ENCODE peak calls at places on chromosomes 1 and 21, in eight cellular contexts. Y is aorta, K is GM23248, C is tibial artery, J is IMR-90, E is uterus, X is left ventricle myocardium inferior, O is thoracic aorta. L is an unnamed sample. For H3K9me3, the result is how much of the 10 kb centered on the place peaks cover.

GRCh38 chr1:157359309-157360020 is 192.8 kb downstream of the FCRL5 start:
- DNase-seq in Y (no peak), K (no peak), C (no peak), J (no peak), E (no peak), X (no peak), O (no peak), L (no peak)

GRCh38 chr1:171742577-171742922 is 685 bp upstream of the VAMP4 start:
- DNase-seq in Y (peak), K (peak), C (peak), J (peak), E (peak), X (peak), O (no peak), L (peak)

GRCh38 chr1:245091818-245092637 is 62.8 kb upstream of the KIF26B start:
- DNase-seq in Y (peak), K (peak), C (no peak), J (peak), E (peak), X (no peak), O (peak), L (no peak)

GRCh38 chr1:173122958-173123852 is 72.5 kb upstream of the TNFSF18 start:
- DNase-seq in Y (peak), K (peak), C (peak), J (peak), E (peak), X (peak), O (no peak), L (peak)

GRCh38 chr1:188050250-188050649 is 1221.5 kb downstream of the PLA2G4A start:
- DNase-seq in Y (no peak), K (no peak), C (no peak), J (no peak), E (no peak), X (no peak), O (no peak), L (no peak)

GRCh38 chr1:50371749-50372148 is 51.5 kb downstream of the DMRTA2 start:
- DNase-seq in Y (no peak), K (peak), C (no peak), J (no peak), E (no peak), X (no peak), O (no peak), L (no peak)

GRCh38 chr1:213303286-213303685 is 252.2 kb downstream of the RPS6KC1 start:
- DNase-seq in Y (no peak), K (peak), C (no peak), J (peak), E (no peak), X (no peak), O (no peak), L (no peak)

GRCh38 chr1:9886063-9886742 is 23.9 kb downstream of the CTNNBIP1 start:
- DNase-seq in Y (peak), K (no peak), C (no peak), J (no peak), E (no peak), X (peak), O (no peak), L (peak)

GRCh38 chr1:159881930-159882839 is 17.8 kb downstream of the CFAP45 start:
- DNase-seq in Y (peak), K (peak), C (no peak), J (peak), E (peak), X (peak), O (no peak), L (peak)

GRCh38 chr1:35269190-35269988 is 880 bp downstream of the ZMYM4 start:
- DNase-seq in Y (no peak), K (peak), C (no peak), J (no peak), E (no peak), X (no peak), O (no peak), L (no peak)

DNA sequence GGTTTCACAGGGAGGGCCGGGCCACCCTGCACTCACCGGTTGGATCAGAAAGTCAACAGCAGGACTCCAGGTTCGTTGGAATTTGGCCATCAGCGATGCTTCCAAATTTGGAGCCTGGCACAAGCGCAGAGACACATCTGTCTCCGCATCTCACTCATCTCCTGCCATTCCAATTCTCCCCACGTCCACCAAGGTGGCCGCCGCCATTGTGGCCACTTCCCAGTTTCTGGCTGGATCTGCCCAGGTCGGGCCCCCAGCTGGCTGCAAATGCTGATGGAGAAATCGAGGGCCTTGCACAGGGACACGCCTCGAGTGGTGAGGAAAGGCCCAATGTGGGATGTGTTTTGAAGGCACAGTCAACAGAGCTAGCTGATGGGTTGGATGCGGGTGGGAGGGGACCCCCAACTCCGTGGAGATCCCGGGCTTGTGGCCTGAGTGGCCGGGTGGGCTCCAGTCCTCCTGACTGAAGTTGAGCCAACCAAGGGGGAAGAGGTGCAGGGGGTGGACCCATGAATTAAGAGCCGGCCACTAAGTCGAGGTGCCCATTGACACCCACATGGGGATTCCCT is 102.7 kb downstream of the CRYAA start:
- DNase-seq in Y (peak), K (no peak), C (no peak), J (no peak), E (no peak), X (peak), O (no peak), L (peak)
- H3K9me3 ChIP-seq in Y (under half), K (under half), C (under half), J (under half), E (under half), X (under half), O (under half), L (under half)

DNA sequence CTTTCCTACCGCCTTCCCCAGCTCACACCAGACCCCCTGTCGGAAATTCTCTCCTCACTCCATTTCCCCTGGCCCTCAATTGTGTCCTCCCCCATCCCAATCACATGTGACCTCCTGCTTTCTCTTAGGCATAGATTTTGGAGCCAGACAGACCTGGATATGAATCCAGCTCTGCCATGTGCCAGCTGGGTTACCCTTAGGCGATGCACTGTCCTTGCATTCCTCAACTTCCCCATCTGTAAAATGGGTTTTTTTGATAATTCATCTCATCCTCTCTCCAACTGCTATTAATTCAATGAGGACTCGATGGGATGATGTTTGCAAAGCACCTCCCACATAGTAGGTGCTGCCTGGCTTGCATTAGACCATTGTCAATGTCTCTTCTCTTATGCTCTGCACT is 47.7 kb downstream of the TAS1R2 start:
- DNase-seq in Y (no peak), K (no peak), C (no peak), J (no peak), E (no peak), X (no peak), O (no peak), L (no peak)
- H3K9me3 ChIP-seq in Y (under half), K (under half), C (under half), J (under half), E (under half), X (under half), O (under half), L (under half)

GRCh38 chr1:152415454-152416227 is 1.6 kb upstream of the CRNN start:
- DNase-seq in Y (no peak), K (no peak), C (no peak), J (no peak), E (no peak), X (no peak), O (no peak), L (no peak)

GRCh38 chr1:152419917-152420316 is 5.9 kb upstream of the CRNN start:
- DNase-seq in Y (no peak), K (no peak), C (no peak), J (no peak), E (no peak), X (no peak), O (no peak), L (no peak)
- H3K9me3 ChIP-seq in Y (under half), K (under half), C (under half), J (under half), E (under half), X (under half), O (under half), L (under half)

GRCh38 chr1:228297822-228298221 is 90.0 kb downstream of the OBSCN start:
- DNase-seq in Y (no peak), K (no peak), C (no peak), J (no peak), E (no peak), X (peak), O (no peak), L (no peak)
- H3K9me3 ChIP-seq in Y (under half), K (under half), C (under half), J (under half), E (under half), X (under half), O (under half), L (under half)

GRCh38 chr21:37075214-37075770 is 2.2 kb downstream of the TTC3 start:
- DNase-seq in Y (no peak), K (no peak), C (no peak), J (no peak), E (no peak), X (no peak), O (no peak), L (no peak)

GRCh38 chr21:37074546-37074945 is 1.5 kb downstream of the TTC3 start:
- DNase-seq in Y (no peak), K (peak), C (no peak), J (no peak), E (no peak), X (no peak), O (no peak), L (no peak)

GRCh38 chr21:37077403-37077802 is 4.3 kb downstream of the TTC3 start:
- DNase-seq in Y (no peak), K (no peak), C (no peak), J (no peak), E (no peak), X (no peak), O (no peak), L (no peak)

GRCh38 chr21:37074195-37074510 is 1.1 kb downstream of the TTC3 start:
- DNase-seq in Y (no peak), K (peak), C (no peak), J (no peak), E (no peak), X (no peak), O (no peak), L (no peak)

GRCh38 chr21:37076087-37076486 is 3.0 kb downstream of the TTC3 start:
- DNase-seq in Y (no peak), K (no peak), C (no peak), J (no peak), E (no peak), X (no peak), O (no peak), L (no peak)
- H3K9me3 ChIP-seq in Y (under half), K (under half), C (under half), J (under half), E (under half), X (under half), O (under half), L (under half)

GRCh38 chr1:48966583-48966982 is 189.9 kb upstream of the BEND5 start:
- DNase-seq in Y (no peak), K (peak), C (no peak), J (no peak), E (no peak), X (no peak), O (no peak), L (no peak)
- H3K9me3 ChIP-seq in Y (under half), K (under half), C (under half), J (under half), E (under half), X (under half), O (under half), L (under half)

DNA sequence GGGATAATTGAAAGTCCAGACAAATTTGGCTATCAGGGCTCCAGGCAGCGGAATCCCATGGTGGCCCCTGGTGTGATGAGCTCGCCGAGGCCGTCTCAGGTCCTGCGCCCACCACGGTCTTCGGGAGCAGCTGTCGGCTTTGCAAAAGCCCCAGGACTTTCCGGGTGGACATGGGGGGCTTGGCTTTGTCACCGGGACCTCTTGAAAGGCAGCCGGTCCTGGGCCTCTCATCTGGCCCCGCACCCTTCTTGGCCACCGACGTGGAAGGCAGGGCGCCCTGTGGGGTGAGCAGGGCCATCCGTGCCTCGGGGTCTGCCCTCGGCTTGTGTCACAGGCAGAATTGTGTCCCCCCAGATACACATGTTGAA is 87.1 kb upstream of the ACTRT2 start:
- DNase-seq in Y (peak), K (no peak), C (no peak), J (no peak), E (no peak), X (no peak), O (no peak), L (peak)
- H3K9me3 ChIP-seq in Y (under half), K (under half), C (under half), J (half or more), E (under half), X (under half), O (under half), L (under half)

GRCh38 chr21:9774347-9774746 is 747.0 kb upstream of the TPTE start:
- DNase-seq in Y (no peak), K (no peak), C (no peak), J (no peak), E (no peak), X (no peak), O (no peak), L (no peak)
- H3K9me3 ChIP-seq in Y (under half), K (under half), C (under half), J (under half), E (under half), X (under half), O (under half), L (under half)